ENCODE peak calls at places on chromosome 9, in four cellular contexts. U, G, M and Q are unnamed samples.

GRCh38 chr9:16921855-16922254 is 51.4 kb upstream of the BNC2 start:
- DNase-seq in U (peak), M (no peak), G (peak), Q (peak)

GRCh38 chr9:19087601-19088000 is 15.1 kb downstream of the HAUS6 start:
- DNase-seq in U (no peak), M (no peak), G (peak), Q (peak)

GRCh38 chr9:76996700-76997099 is 22.8 kb upstream of the FOXB2 start:
- DNase-seq in M (no peak), U (peak), G (peak), Q (peak)

GRCh38 chr9:13113201-13113600 is 166.3 kb downstream of the MPDZ start:
- DNase-seq in M (no peak), G (peak), U (no peak), Q (no peak)

GRCh38 chr9:83392228-83392627 is 146.0 kb downstream of the FRMD3 start:
- DNase-seq in U (no peak), G (no peak), M (no peak), Q (peak)

GRCh38 chr9:70589571-70590263 is 175.3 kb upstream of the KLF9 start:
- DNase-seq in G (peak), U (no peak), M (no peak), Q (no peak)

GRCh38 chr9:133558191-133559126 is 24.0 kb downstream of the ADAMTSL2 start:
- DNase-seq in U (peak), M (no peak), G (peak), Q (no peak)

GRCh38 chr9:36023260-36024048 is 13.3 kb upstream of the RECK start:
- DNase-seq in M (no peak), G (peak), U (peak), Q (peak)

GRCh38 chr9:1052119-1052907 is 2.2 kb downstream of the DMRT2 start:
- DNase-seq in M (no peak), U (no peak), G (no peak), Q (no peak)

GRCh38 chr9:37574241-37574721 is 1.9 kb downstream of the FBXO10 start:
- DNase-seq in U (peak), M (no peak), G (peak), Q (peak)

GRCh38 chr9:127561491-127562270 is 50.4 kb upstream of the STXBP1 start:
- DNase-seq in G (peak), U (peak), M (peak), Q (peak)

GRCh38 chr9:75658301-75658919 is 232.1 kb upstream of the PCSK5 start:
- DNase-seq in M (no peak), U (no peak), G (no peak), Q (no peak)

GRCh38 chr9:81146684-81147337 is 542.5 kb downstream of the TLE1 start:
- DNase-seq in G (no peak), U (no peak), M (no peak), Q (no peak)

GRCh38 chr9:91039835-91040140 is 238.2 kb downstream of the SYK start:
- DNase-seq in U (no peak), M (no peak), G (no peak), Q (no peak)

GRCh38 chr9:77770340-77770739 is 122.2 kb upstream of the GNA14 start:
- DNase-seq in M (no peak), G (no peak), U (no peak), Q (no peak)

GRCh38 chr9:132939169-132939568 is 5.2 kb downstream of the TSC1 start:
- DNase-seq in M (no peak), G (no peak), U (no peak), Q (no peak)

GRCh38 chr9:99169982-99170761 is 51.6 kb downstream of the ALG2 start:
- DNase-seq in M (no peak), G (no peak), U (no peak), Q (no peak)

GRCh38 chr9:10208691-10209069 is 404.1 kb downstream of the PTPRD start:
- DNase-seq in M (no peak), G (no peak), U (no peak), Q (no peak)

DNA sequence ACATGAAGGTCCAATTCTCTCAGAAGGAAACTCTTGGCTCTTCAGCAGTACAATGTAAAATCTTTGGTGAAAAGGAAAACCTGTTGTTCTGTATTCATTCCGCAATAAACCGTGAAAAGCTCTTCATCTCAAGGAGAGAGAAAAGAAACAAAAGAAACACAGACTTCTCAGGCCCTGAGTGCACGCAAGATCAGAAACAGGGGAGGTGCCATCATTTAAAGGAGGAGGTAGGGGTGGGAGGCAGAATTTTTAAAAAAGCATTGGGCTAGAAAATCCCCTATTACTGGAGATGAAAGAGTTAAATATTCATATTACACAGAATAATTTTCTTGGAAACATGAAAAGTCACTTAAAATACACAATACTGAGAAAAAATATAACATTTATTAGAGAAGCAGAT is 56.3 kb downstream of the USP20 start:
- DNase-seq in U (no peak), G (no peak), M (no peak), Q (no peak)
- H3K4me3 ChIP-seq in U (no peak), G (no peak), M (no peak), Q (no peak)

GRCh38 chr9:137158625-137159024 is 11.2 kb downstream of the LRRC26 start:
- DNase-seq in G (no peak), U (no peak), M (no peak), Q (no peak)

GRCh38 chr9:137160054-137160425 is 9.8 kb downstream of the LRRC26 start:
- DNase-seq in U (no peak), M (no peak), G (no peak), Q (no peak)

GRCh38 chr9:137157618-137158502 is 12.0 kb downstream of the LRRC26 start:
- DNase-seq in G (no peak), M (no peak), U (no peak), Q (no peak)

GRCh38 chr9:137160716-137161557 is 8.9 kb downstream of the LRRC26 start:
- DNase-seq in G (no peak), U (no peak), M (no peak), Q (no peak)

GRCh38 chr9:137159105-137160053 is 10.5 kb downstream of the LRRC26 start:
- DNase-seq in G (no peak), U (no peak), M (no peak), Q (no peak)
- H3K4me3 ChIP-seq in G (no peak), U (no peak), M (no peak), Q (no peak)

DNA sequence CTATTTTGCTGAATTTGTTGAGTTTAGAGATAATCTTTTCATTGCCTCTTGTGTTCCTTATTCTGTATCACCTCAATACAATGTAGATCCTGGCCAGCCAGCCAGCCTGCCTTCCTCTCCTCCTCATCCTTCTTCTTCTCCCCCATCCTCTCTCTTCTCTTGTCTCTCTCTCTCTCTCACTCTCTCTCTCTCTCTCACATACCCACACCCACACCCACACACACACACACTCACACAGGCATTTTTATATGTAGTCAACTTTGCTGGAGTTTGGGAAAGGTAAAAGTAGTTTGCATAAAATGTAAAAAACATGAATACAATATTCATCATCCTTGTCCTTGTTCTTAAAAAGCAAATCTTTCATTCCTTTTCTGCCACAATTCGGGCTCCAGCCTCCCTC is 60.5 kb downstream of the ZFAND5 start:
- DNase-seq in M (no peak), U (no peak), G (no peak), Q (no peak)
- H3K4me3 ChIP-seq in M (no peak), U (peak), G (no peak), Q (no peak)

DNA sequence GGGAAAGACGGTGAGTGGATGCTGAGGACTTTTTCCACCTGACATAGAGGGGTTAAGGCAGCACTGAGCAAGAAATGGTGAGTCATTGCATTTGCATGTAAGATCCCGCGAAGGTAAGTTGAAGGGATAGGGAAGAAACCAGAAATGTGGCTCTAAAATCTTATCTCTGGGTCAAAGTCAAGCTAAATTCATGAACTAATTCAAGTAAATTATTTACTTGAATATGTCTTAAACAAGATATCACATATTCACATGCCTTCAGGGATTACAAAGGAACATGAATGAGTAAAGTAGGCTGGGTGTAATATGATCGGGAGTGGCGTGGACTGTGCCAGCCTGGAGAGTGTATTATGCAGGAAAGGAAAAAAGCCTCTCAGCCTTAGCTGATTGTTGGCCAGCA is 74.4 kb upstream of the EQTN start:
- DNase-seq in G (no peak), U (no peak), M (no peak), Q (peak)
- H3K4me3 ChIP-seq in G (no peak), U (no peak), M (no peak), Q (no peak)

DNA sequence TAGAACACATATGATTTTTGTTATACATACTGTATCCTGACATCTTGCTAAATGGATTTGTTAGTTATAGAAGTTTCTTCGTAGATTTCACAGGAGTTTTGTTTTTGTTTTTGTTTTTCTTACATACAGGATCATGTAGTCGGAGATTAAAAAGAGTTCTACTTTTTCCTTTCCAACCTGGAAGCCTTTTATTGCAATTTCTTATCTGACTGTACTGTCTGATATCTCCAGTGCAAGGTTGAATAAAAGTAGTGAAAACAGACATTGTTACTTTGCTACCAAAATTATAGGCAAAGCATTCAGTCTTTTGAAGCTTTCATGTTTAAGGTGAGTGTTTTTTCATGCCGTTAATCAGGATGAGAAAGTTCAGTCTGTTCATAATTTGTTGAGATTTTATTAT is 117.4 kb upstream of the PRSS3 start:
- DNase-seq in U (no peak), G (no peak), M (no peak), Q (no peak)
- H3K4me3 ChIP-seq in U (no peak), G (no peak), M (no peak), Q (no peak)

GRCh38 chr9:136328011-136328621 is 777 bp downstream of the GPSM1 start:
- DNase-seq in U (no peak), G (no peak), M (no peak), Q (no peak)
- H3K4me3 ChIP-seq in U (peak), G (peak), M (no peak), Q (peak)

GRCh38 chr9:79623799-79624721 is 52.3 kb downstream of the TLE4 start:
- DNase-seq in M (peak), U (peak), G (no peak), Q (peak)
- H3K4me3 ChIP-seq in M (no peak), U (peak), G (no peak), Q (no peak)

GRCh38 chr9:88983865-88984542 is 7.3 kb upstream of the S1PR3 start:
- DNase-seq in M (no peak), U (no peak), G (no peak), Q (no peak)

GRCh38 chr9:88979021-88979420 is 12.2 kb upstream of the S1PR3 start:
- DNase-seq in M (no peak), G (no peak), U (no peak), Q (no peak)

GRCh38 chr9:88978034-88978433 is 13.2 kb upstream of the S1PR3 start:
- DNase-seq in M (no peak), G (no peak), U (no peak), Q (no peak)

GRCh38 chr9:88979791-88980190 is 11.5 kb upstream of the S1PR3 start:
- DNase-seq in U (no peak), M (no peak), G (no peak), Q (no peak)

GRCh38 chr9:88980732-88981336 is 10.4 kb upstream of the S1PR3 start:
- DNase-seq in U (no peak), G (peak), M (no peak), Q (no peak)
- H3K4me3 ChIP-seq in U (no peak), G (no peak), M (no peak), Q (no peak)